ENCODE peak calls at places on chromosomes 5 and 9, in nine cellular contexts. M is dorsolateral prefrontal cortex, Q is PC-3, T is upper lobe of left lung, Y is kidney, K is endothelial cell of umbilical vein, U is heart right ventricle, A is mucosa of descending colon, P is upper lobe of right lung. L is an unnamed sample.

GRCh38 chr9:98306384-98307145 is 51.1 kb upstream of the TBC1D2 start:
- DNase-seq in U (peak), K (no peak), A (no peak), Y (no peak), Q (no peak), T (no peak), M (no peak), P (no peak), L (no peak)

GRCh38 chr9:109953300-109953699 is 173.3 kb downstream of the PALM2AKAP2 start:
- DNase-seq in U (no peak), Y (no peak), M (no peak), Q (no peak), A (no peak), P (no peak), T (no peak), K (no peak), L (no peak)

GRCh38 chr5:10420926-10421325 is 20.8 kb upstream of the ROPN1L start:
- DNase-seq in K (no peak), P (no peak), M (no peak), Q (peak), U (no peak), T (no peak), Y (no peak), A (no peak), L (no peak)

GRCh38 chr5:170467000-170467707 is 36.7 kb upstream of the KCNIP1 start:
- DNase-seq in T (no peak), K (peak), Y (no peak), Q (peak), A (no peak), M (no peak), U (no peak), P (no peak), L (no peak)

GRCh38 chr9:12640021-12640587 is 53.1 kb upstream of the TYRP1 start:
- DNase-seq in U (no peak), K (peak), T (no peak), P (no peak), Y (no peak), A (no peak), M (no peak), Q (peak), L (peak)

GRCh38 chr5:52783226-52783959 is 4.3 kb upstream of the ITGA1 start:
- DNase-seq in M (no peak), Q (peak), A (no peak), K (peak), U (no peak), P (no peak), T (no peak), Y (no peak), L (no peak)

GRCh38 chr5:38695021-38695961 is 138.8 kb upstream of the LIFR start:
- DNase-seq in M (no peak), Q (no peak), T (no peak), A (no peak), Y (no peak), P (no peak), K (no peak), U (no peak), L (peak)

GRCh38 chr9:109295475-109296110 is 25.3 kb downstream of the EPB41L4B start:
- DNase-seq in U (no peak), T (no peak), A (no peak), K (no peak), M (no peak), P (no peak), Q (no peak), Y (no peak), L (no peak)

GRCh38 chr5:87825583-87825982 is 412.9 kb upstream of the CCNH start:
- DNase-seq in A (no peak), Y (no peak), P (no peak), Q (peak), T (no peak), U (no peak), M (no peak), K (no peak), L (no peak)

GRCh38 chr9:19009566-19009965 is 23.4 kb downstream of the SAXO1 start:
- DNase-seq in K (no peak), T (no peak), Y (no peak), U (no peak), P (no peak), A (no peak), M (no peak), Q (no peak), L (no peak)

GRCh38 chr5:173486826-173487225 is 129.6 kb downstream of the BOD1 start:
- DNase-seq in Q (no peak), P (no peak), U (no peak), M (no peak), Y (no peak), A (no peak), T (no peak), K (no peak), L (no peak)

GRCh38 chr5:16679198-16679597 is 62.4 kb upstream of the RETREG1 start:
- DNase-seq in M (no peak), Y (no peak), Q (no peak), A (no peak), T (no peak), P (no peak), K (no peak), U (no peak), L (no peak)

GRCh38 chr5:17243287-17244063 is 26.0 kb downstream of the BASP1 start:
- DNase-seq in Y (no peak), K (no peak), T (no peak), U (no peak), M (no peak), P (no peak), A (no peak), Q (no peak), L (no peak)

GRCh38 chr9:134565316-134565915 is 76.2 kb upstream of the COL5A1 start:
- DNase-seq in A (no peak), U (no peak), Q (no peak), K (no peak), M (no peak), P (peak), Y (peak), T (no peak), L (no peak)

GRCh38 chr9:126326228-126327015 is at the start of gene MVB12B:
- DNase-seq in Q (peak), U (no peak), A (peak), Y (peak), M (no peak), T (peak), K (peak), P (peak), L (no peak)

GRCh38 chr5:138138949-138139775 is at the start of gene NME5:
- DNase-seq in M (peak), Y (peak), T (peak), A (peak), K (peak), Q (peak), U (peak), P (peak), L (peak)

GRCh38 chr5:134189031-134189430 is 12.3 kb upstream of the SKP1 start:
- DNase-seq in M (no peak), Y (no peak), K (no peak), A (no peak), Q (no peak), U (no peak), T (no peak), P (no peak), L (no peak)

GRCh38 chr5:177498013-177498847 is 826 bp upstream of the PDLIM7 start:
- DNase-seq in Q (peak), T (peak), P (peak), K (no peak), U (no peak), Y (peak), M (no peak), A (no peak), L (no peak)

GRCh38 chr5:133340002-133340755 is 272.2 kb downstream of the FSTL4 start:
- DNase-seq in M (no peak), T (no peak), P (no peak), A (peak), U (no peak), Y (peak), K (no peak), Q (peak), L (no peak)

GRCh38 chr5:154285661-154286408 is 95.3 kb downstream of the GALNT10 start:
- DNase-seq in P (no peak), A (no peak), Y (no peak), U (no peak), T (no peak), Q (peak), M (no peak), K (peak), L (no peak)

GRCh38 chr5:83827111-83827541 is 106.5 kb upstream of the HAPLN1 start:
- DNase-seq in T (no peak), U (no peak), Q (peak), Y (no peak), K (peak), M (no peak), P (no peak), A (no peak), L (no peak)

GRCh38 chr9:4371108-4371507 is 71.2 kb upstream of the GLIS3 start:
- DNase-seq in Y (no peak), M (no peak), A (no peak), U (no peak), Q (peak), P (no peak), K (peak), T (no peak), L (peak)

GRCh38 chr5:26419987-26420386 is 618.4 kb downstream of the CDH9 start:
- DNase-seq in M (no peak), T (no peak), P (no peak), U (no peak), Q (no peak), Y (no peak), A (no peak), K (no peak), L (no peak)

GRCh38 chr9:122028089-122028488 is 65.0 kb downstream of the TTLL11 start:
- DNase-seq in T (no peak), K (no peak), Y (no peak), M (no peak), Q (no peak), U (no peak), A (no peak), P (no peak), L (no peak)

GRCh38 chr5:135604046-135604445 is 25.3 kb upstream of the CXCL14 start:
- DNase-seq in Y (no peak), Q (no peak), P (no peak), A (no peak), T (no peak), K (no peak), M (no peak), U (no peak), L (no peak)

GRCh38 chr5:41157272-41157671 is 56.1 kb downstream of the C6 start:
- DNase-seq in Y (no peak), U (no peak), P (no peak), M (no peak), T (no peak), Q (peak), A (no peak), K (no peak), L (no peak)

GRCh38 chr5:35884125-35884788 is 27.6 kb downstream of the IL7R start:
- DNase-seq in Q (peak), Y (no peak), K (peak), U (no peak), P (no peak), T (no peak), M (no peak), A (no peak), L (no peak)
- H3K4me3 ChIP-seq in Q (no peak), Y (no peak), K (no peak), U (no peak), P (no peak), T (no peak), M (no peak), A (no peak), L (no peak)

GRCh38 chr5:157306690-157307089 is 40.8 kb downstream of the CYFIP2 start:
- DNase-seq in P (no peak), U (no peak), M (no peak), Y (no peak), Q (no peak), T (no peak), K (no peak), A (no peak), L (no peak)

GRCh38 chr5:157306092-157306491 is 40.2 kb downstream of the CYFIP2 start:
- DNase-seq in Q (no peak), K (no peak), T (no peak), A (no peak), Y (no peak), U (no peak), P (no peak), M (no peak), L (no peak)

GRCh38 chr5:157311595-157311994 is 45.7 kb downstream of the CYFIP2 start:
- DNase-seq in Q (no peak), T (peak), A (no peak), U (no peak), Y (no peak), K (no peak), P (no peak), M (no peak), L (no peak)

GRCh38 chr5:157309796-157310195 is 43.9 kb downstream of the CYFIP2 start:
- DNase-seq in Q (no peak), M (no peak), U (no peak), A (no peak), T (peak), Y (no peak), K (no peak), P (no peak), L (no peak)

DNA sequence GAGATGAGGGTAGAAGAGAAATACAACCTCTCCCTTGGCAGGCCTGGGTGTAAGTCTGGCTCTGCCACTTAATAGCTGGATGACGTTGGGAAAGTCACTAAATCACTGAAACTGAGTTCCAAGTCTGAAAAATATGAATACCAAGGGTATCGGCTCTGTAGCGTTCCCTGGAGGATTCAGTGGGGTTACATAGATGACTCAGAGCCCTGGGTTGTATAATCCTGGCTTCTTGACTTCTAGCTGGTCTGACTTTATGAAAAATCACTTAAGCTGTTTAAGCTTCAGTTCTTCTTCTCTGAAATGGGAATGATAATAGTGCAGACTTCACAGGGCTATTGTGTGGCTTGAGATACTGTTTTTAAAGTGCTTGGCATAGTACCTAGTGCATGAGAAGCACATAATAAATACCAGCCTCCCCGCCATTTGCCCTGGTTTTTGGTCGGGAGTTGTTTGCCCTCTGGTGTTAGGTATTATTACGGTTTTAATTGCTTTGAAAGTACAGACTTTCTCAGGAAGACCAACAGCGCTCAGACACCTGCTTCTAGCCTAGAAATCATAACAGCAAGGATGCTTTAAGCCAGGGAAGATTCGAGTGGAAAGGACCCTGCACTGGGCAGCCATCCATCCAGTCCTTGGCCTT is 43.0 kb downstream of the CYFIP2 start:
- DNase-seq in Y (no peak), T (no peak), A (peak), U (no peak), P (no peak), K (no peak), M (no peak), Q (peak), L (peak)
- TF ChIP-seq CTCF in Y (no peak), T (no peak), A (no peak), U (peak), P (no peak), K (no peak), M (no peak), Q (peak), L (peak)

GRCh38 chr5:123628860-123629544 is 117.0 kb downstream of the CSNK1G3 start:
- DNase-seq in P (no peak), K (no peak), Q (no peak), M (no peak), Y (peak), A (no peak), T (peak), U (no peak), L (no peak)

DNA sequence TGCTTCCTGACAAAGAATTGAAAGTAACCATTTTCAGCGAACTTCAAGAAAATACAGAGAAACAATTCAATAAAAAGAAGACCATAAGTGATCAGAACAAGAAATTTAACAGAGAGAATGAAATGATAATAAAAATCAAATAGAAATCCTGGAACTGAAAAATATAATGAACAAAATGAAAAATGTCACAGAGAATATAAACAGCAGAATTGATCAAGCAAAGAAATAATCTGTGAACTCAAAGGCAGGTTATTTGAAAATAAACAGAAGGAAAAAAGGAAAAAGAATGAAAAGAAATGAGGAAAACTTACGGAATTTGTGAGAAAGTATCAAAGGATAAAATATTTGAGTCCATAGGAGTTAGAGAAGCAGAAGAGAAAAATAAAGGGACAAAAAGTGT is 114.1 kb downstream of the CSNK1G3 start:
- DNase-seq in T (no peak), P (no peak), Y (no peak), K (no peak), U (no peak), M (no peak), A (no peak), Q (no peak), L (no peak)
- H3K4me3 ChIP-seq in T (no peak), P (no peak), Y (no peak), K (no peak), U (no peak), M (no peak), A (no peak), Q (no peak), L (no peak)

GRCh38 chr5:43750809-43751208 is 147.8 kb downstream of the NNT start:
- DNase-seq in A (no peak), M (no peak), P (no peak), Y (no peak), Q (no peak), U (no peak), T (no peak), K (no peak), L (no peak)

GRCh38 chr5:43753069-43753468 is 150.1 kb downstream of the NNT start:
- DNase-seq in Y (peak), Q (no peak), M (no peak), T (no peak), A (no peak), P (peak), U (no peak), K (no peak), L (no peak)
- TF ChIP-seq CTCF in Y (no peak), Q (no peak), M (no peak), T (no peak), A (no peak), P (no peak), U (no peak), K (no peak), L (no peak)

GRCh38 chr5:14675865-14676300 is 11.4 kb downstream of the OTULIN start:
- DNase-seq in M (no peak), Y (no peak), T (no peak), A (no peak), P (no peak), U (no peak), K (no peak), Q (no peak), L (no peak)

GRCh38 chr5:14678773-14679334 is 14.3 kb downstream of the OTULIN start:
- DNase-seq in Y (no peak), U (no peak), M (no peak), A (no peak), K (no peak), Q (no peak), P (no peak), T (no peak), L (no peak)

GRCh38 chr5:14675309-14675708 is 10.8 kb downstream of the OTULIN start:
- DNase-seq in A (no peak), T (no peak), U (no peak), M (no peak), Y (no peak), Q (no peak), P (no peak), K (no peak), L (no peak)

GRCh38 chr5:14673443-14673842 is 8.9 kb downstream of the OTULIN start:
- DNase-seq in T (no peak), K (no peak), U (no peak), Q (no peak), P (no peak), M (no peak), A (no peak), Y (no peak), L (no peak)

DNA sequence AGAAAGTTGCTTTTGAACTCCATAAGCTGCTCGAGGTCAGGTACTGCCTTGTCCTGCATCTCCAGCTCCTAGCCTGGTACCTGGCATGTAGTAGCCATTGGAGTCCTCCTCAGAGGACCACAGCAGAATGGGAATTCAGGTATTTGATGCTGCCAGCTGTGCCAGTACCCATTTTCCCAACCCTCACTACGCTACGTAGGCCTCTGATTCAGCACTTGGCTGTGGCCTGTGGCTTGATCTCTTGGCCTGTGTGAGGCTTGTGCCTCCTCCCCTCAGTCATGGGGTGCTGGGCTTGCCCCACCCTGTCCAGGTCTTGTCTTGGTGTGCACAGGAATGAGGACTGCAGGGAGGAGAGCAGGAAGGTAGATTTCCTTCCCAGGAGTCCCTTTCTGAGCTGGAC is 11.8 kb downstream of the OTULIN start:
- DNase-seq in T (no peak), P (no peak), A (no peak), Q (peak), K (no peak), Y (no peak), M (no peak), U (no peak), L (no peak)
- H3K4me3 ChIP-seq in T (no peak), P (no peak), A (no peak), Q (no peak), K (no peak), Y (no peak), M (no peak), U (peak), L (no peak)

GRCh38 chr9:75083188-75083976 is 4.6 kb downstream of the NMRK1 start:
- DNase-seq in M (peak), Q (peak), A (peak), U (peak), K (no peak), Y (peak), T (no peak), P (peak), L (no peak)
- TF ChIP-seq CTCF in M (peak), Q (no peak), A (no peak), U (no peak), K (no peak), Y (peak), T (no peak), P (no peak), L (no peak)

DNA sequence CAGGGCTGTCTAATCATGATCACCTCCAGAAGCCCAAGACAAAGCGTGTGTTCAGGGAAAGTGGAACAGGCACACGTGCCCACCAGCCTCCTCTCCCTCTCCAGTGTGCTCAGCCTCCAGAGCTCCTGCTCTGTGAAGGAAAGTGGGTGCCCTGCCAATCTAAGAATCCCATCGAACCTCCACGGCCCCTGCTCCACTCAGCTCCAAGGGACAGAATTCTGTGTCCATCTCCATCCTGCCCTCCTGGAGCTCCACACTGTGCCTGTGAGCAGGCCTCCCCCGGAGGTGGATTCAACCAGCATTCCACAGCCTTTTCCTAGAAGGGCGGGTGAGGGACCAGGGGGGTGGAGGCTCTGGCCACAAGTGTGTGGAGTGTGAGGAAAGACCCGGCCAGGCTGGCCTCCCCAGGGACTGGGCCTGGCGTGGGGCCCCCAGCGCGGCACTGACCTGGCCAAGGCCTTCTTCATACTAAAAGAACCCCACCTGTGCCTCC is 6.0 kb downstream of the EEIG1 start:
- DNase-seq in P (no peak), Y (peak), Q (no peak), U (peak), T (peak), M (no peak), K (no peak), A (no peak), L (no peak)
- H3K4me3 ChIP-seq in P (no peak), Y (no peak), Q (no peak), U (no peak), T (no peak), M (peak), K (no peak), A (no peak), L (no peak)

GRCh38 chr5:14872070-14872989 is 752 bp upstream of the ANKH start:
- DNase-seq in T (peak), K (peak), P (peak), A (peak), Q (peak), U (peak), M (peak), Y (peak), L (no peak)
- TF ChIP-seq CTCF in T (no peak), K (no peak), P (peak), A (no peak), Q (peak), U (peak), M (no peak), Y (peak), L (no peak)

L was measured in retinal pigment epithelial cell.